ENCODE peak calls at places on chromosome 9, in seven cellular contexts. I, U, Q, G, F, T and K are unnamed samples.

GRCh38 chr9:131613346-131613745 is 68.0 kb downstream of the PRRT1B start:
- DNase-seq in I (no peak), U (no peak), Q (no peak), G (no peak), F (peak; percentile 8), T (no peak), K (no peak)

GRCh38 chr9:94005272-94005901 is 50.2 kb upstream of the BARX1 start:
- DNase-seq in I (no peak), U (no peak), Q (no peak), G (no peak), F (no peak), T (no peak), K (no peak)

GRCh38 chr9:118038713-118039112 is 334.5 kb downstream of the TLR4 start:
- DNase-seq in I (no peak), U (no peak), Q (no peak), G (no peak), F (no peak), T (no peak), K (no peak)

GRCh38 chr9:114169029-114169939 is 13.9 kb downstream of the COL27A1 start:
- DNase-seq in I (no peak), U (no peak), Q (no peak), G (no peak), F (no peak), T (peak; percentile 83), K (peak; percentile 16)

GRCh38 chr9:95684516-95684915 is 167.7 kb upstream of the PTCH1 start:
- DNase-seq in I (no peak), U (no peak), Q (no peak), G (no peak), F (no peak), T (no peak), K (no peak)

GRCh38 chr9:115653231-115653630 is 500.4 kb upstream of the PAPPA start:
- DNase-seq in I (no peak), U (no peak), Q (no peak), G (no peak), F (no peak), T (no peak), K (no peak)

GRCh38 chr9:6545017-6545691 is 100.4 kb downstream of the GLDC start:
- DNase-seq in I (no peak), U (no peak), Q (no peak), G (no peak), F (no peak), T (no peak), K (no peak)

GRCh38 chr9:123929177-123929869 is 603 bp downstream of the DENND1A start:
- DNase-seq in I (peak; percentile 22), U (no peak), Q (no peak), G (no peak), F (peak; percentile 37), T (no peak), K (peak; percentile 48)

GRCh38 chr9:38024036-38024681 is 44.9 kb downstream of the SHB start:
- DNase-seq in I (peak; percentile 81), U (no peak), Q (no peak), G (peak; percentile 84), F (peak; percentile 76), T (no peak), K (no peak)

GRCh38 chr9:38027714-38028113 is 41.3 kb downstream of the SHB start:
- DNase-seq in I (no peak), U (no peak), Q (no peak), G (no peak), F (no peak), T (no peak), K (no peak)

GRCh38 chr9:38026840-38027527 is 42.0 kb downstream of the SHB start:
- DNase-seq in I (no peak), U (no peak), Q (no peak), G (no peak), F (no peak), T (no peak), K (peak; percentile 48)

GRCh38 chr9:38025166-38025565 is 43.9 kb downstream of the SHB start:
- DNase-seq in I (no peak), U (no peak), Q (no peak), G (no peak), F (no peak), T (no peak), K (no peak)

DNA sequence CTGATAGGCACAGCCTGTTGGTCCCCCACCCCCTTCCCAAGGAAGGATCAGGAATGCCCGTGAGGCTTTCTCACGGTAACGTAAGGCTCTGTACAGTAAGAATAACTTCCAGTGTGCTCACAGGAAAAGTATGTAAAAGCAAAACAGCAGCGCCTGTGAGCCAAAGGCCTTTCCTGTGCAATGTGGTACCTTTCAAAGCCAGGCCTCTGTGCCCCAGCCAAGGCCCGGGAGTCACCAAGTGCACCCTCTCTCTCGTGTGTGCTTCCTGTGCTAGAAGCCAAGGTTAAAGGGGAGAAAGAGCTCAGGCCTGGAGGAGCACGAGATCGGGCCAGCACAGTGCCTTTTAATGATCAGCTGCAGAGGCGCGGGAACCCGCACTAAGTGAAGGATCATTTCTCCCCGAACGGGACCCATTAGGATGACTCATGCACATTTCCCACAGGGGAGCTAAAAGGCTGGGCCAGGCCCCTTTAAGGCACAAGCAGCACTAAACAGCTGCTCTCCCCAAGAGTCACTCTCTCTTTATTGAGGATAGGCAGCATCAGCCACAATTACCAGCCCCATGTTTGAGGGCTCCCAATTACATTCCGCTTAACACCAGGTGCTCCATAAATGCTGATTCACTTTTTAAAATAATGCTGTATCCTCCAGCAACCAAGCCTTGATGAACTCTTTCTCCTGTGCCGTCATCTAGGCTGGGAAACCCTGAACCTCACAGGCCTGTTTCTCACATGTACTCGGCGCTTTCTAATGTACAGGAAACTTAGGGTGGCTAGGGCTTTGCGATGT is 42.8 kb downstream of the SHB start:
- DNase-seq in I (peak; percentile 71), U (no peak), Q (no peak), G (peak; percentile 93), F (no peak), T (peak; percentile 72), K (no peak)
- H3K4me1 ChIP-seq in I (peaks cover 15% of the 10 kb centered on the region), U (no peaks in the 10 kb centered on the region), Q (peaks cover 28% of the 10 kb centered on the region), G (peaks cover 59% of the 10 kb centered on the region), F (peaks cover 8% of the 10 kb centered on the region), T (peaks cover 46% of the 10 kb centered on the region), K (peaks cover 9% of the 10 kb centered on the region)

DNA sequence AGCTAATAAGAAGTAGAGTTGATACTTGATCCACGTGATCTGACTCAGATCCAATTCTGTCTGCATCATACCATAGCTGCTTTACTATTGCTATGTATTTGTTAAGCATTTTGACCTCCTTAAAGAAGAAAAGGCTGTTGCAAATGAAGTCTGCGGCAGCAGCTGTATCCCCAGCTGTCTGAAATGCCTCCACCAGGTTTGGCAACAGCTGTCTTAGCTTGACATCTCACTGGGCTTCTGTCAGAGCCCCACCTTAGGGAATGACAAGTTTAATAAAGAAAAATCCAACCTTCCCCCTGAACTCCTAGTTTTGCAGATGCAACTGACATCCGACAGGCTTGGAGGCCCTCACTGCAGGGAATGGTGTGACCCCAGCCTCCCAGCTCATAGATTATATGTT is 75.5 kb upstream of the SLC44A1 start:
- DNase-seq in I (no peak), U (no peak), Q (no peak), G (no peak), F (no peak), T (no peak), K (no peak)
- H3K4me3 ChIP-seq in I (no peak overlapping the region), U (no peak overlapping the region), Q (no peak overlapping the region), G (no peak overlapping the region), F (no peak overlapping the region), T (no peak overlapping the region), K (no peak overlapping the region)

GRCh38 chr9:126336350-126337335 is 10.0 kb downstream of the MVB12B start:
- DNase-seq in I (no peak), U (no peak), Q (no peak), G (no peak), F (no peak), T (no peak), K (no peak)

GRCh38 chr9:126335837-126336236 is 9.2 kb downstream of the MVB12B start:
- DNase-seq in I (no peak), U (no peak), Q (no peak), G (no peak), F (peak; percentile 51), T (no peak), K (no peak)

GRCh38 chr9:126334626-126335621 is 8.3 kb downstream of the MVB12B start:
- DNase-seq in I (no peak), U (no peak), Q (peak; percentile 80), G (no peak), F (peak; percentile 38), T (no peak), K (no peak)

GRCh38 chr9:126338945-126339344 is 12.3 kb downstream of the MVB12B start:
- DNase-seq in I (no peak), U (no peak), Q (no peak), G (no peak), F (no peak), T (no peak), K (no peak)

DNA sequence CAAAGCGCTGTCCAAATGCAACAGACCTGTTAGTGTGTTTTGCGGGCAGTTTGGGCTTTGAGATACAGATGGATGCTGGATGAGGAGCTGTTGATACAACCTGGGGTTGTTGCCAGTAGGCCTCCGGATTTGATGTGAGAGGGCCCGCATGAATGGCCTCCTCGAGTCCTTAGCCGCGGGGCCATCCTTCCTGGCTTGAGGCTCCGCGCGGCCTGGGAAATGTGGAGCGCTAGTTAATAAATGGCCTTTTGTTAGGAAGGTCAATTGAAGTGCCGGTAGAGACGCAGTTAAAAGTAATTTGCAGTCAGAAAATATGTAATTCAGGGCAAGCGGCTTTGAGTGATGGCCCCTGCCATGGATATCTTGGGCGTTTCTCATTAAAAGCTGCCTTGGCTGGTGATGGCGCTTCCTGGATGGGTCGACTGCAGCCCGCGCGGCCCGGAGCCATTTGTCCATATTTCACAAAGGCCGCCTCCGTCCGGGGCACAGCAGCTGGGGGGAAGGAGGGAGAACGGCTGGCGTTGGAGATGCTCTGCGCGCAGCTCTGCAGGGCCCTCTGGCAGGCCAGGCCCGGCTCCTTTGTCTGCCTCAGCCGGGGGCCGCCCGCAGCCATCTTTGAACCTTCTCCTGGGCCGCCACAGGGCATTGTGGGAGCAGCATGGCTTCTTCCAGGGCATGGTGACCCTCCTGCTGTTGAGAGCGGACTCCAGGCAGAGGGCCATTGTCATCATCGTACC is 11.2 kb downstream of the MVB12B start:
- DNase-seq in I (no peak), U (no peak), Q (no peak), G (no peak), F (no peak), T (no peak), K (no peak)
- H3K4me1 ChIP-seq in I (no peaks in the 10 kb centered on the region), U (no peaks in the 10 kb centered on the region), Q (peaks cover 66% of the 10 kb centered on the region), G (peaks cover 16% of the 10 kb centered on the region), F (no peaks in the 10 kb centered on the region), T (no peaks in the 10 kb centered on the region), K (peaks cover 9% of the 10 kb centered on the region)

GRCh38 chr9:122125891-122126331 is 32.8 kb upstream of the TTLL11 start:
- DNase-seq in I (no peak), U (no peak), Q (no peak), G (no peak), F (no peak), T (peak; percentile 68), K (no peak)

GRCh38 chr9:122125158-122125890 is 32.2 kb upstream of the TTLL11 start:
- DNase-seq in I (peak; percentile 70), U (peak; percentile 78), Q (peak; percentile 58), G (peak; percentile 79), F (peak; percentile 77), T (peak; percentile 89), K (peak; percentile 87)

GRCh38 chr9:122127396-122127798 is 32.2 kb downstream of the NDUFA8 start:
- DNase-seq in I (no peak), U (no peak), Q (no peak), G (no peak), F (no peak), T (no peak), K (no peak)

GRCh38 chr9:122128007-122128406 is 31.6 kb downstream of the NDUFA8 start:
- DNase-seq in I (no peak), U (no peak), Q (no peak), G (no peak), F (no peak), T (no peak), K (no peak)

DNA sequence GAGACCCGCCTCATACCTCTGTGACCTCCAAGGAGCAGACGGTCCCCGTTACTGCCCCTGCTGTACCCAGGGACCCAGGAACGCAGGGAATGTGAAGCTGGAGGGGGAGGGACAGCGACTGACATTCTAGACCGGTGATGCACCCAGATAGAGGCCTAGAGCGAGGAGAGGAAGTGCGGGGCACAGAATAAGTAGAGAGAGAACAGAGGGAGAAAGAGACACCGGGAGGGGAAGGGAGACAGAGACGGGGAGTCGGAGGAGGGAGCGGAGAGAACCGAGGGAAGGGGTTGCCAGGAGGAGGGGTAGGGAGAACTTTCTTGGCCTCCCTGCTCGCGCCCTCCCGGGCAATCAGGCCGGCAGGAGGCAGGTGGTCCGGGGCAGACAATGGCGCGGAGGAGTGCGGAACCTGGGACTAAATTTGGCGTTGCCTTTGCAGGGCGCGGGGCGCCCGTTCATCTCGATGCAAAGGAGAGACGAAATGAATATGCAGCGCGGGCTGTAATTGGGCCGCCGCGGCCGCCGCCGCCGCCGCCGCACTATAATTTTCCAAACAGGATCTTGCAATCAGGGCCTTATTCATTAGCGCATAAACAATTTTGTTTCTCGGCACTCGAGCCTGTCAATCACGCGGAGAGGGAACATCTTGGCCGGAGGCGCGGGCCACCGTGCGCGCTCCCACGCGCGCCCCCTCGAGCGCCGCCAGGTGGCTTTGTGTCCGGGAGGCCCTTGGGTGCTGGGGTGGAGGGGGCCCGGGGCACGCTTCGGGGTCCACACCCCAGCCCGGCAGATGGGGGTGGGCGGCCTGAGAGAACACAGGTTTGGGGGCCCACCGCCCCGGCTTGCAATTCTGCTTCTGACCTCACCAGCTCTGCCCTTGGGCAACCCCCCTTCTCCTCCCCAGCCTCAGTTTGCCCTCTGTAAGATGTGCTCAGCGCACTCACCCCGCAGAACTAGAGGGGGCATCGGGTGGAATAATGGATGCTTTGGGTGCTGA is 32.9 kb downstream of the NDUFA8 start:
- DNase-seq in I (no peak), U (no peak), Q (no peak), G (no peak), F (no peak), T (no peak), K (no peak)
- H3K4me3 ChIP-seq in I (peak overlapping the region; percentile 3), U (no peak overlapping the region), Q (peak overlapping the region; percentile 15), G (peak overlapping the region; percentile 26), F (no peak overlapping the region), T (no peak overlapping the region), K (no peak overlapping the region)